ENCODE peak calls at places on chromosome 4, in nine cellular contexts. U is heart right ventricle, V is cardiac muscle cell, Z is NCI-H1105 treated with DMSO at 0.1 percent for 48 hours, W is ovary, D is cerebellar cortex, B is skeletal muscle cell, X is T-helper 2 cell, E is glomerular endothelial cell. T is an unnamed sample.
A peak's percentile ranks its signal among the peaks of the same experiment; 100 is the strongest.

GRCh38 chr4:81314196-81314896 is 99.3 kb upstream of the PRKG2 start:
- DNase-seq in X (no peak), E (no peak), W (no peak), U (peak; percentile 17), B (no peak), Z (peak; percentile 65), V (peak; percentile 91), D (no peak), T (no peak)

GRCh38 chr4:137703225-137703624 is 170.9 kb upstream of the PCDH18 start:
- DNase-seq in D (no peak), V (no peak), E (no peak), B (no peak), X (no peak), U (no peak), Z (peak; percentile 75), W (no peak), T (no peak)

GRCh38 chr4:101345271-101345595 is 2.1 kb downstream of the PPP3CA start:
- DNase-seq in X (no peak), D (no peak), Z (no peak), E (no peak), U (no peak), B (peak; percentile 12), V (peak; percentile 59), W (no peak), T (no peak)

GRCh38 chr4:71261633-71262121 is 77.1 kb upstream of the SLC4A4 start:
- DNase-seq in W (no peak), U (no peak), D (no peak), V (no peak), E (no peak), Z (no peak), X (no peak), B (no peak), T (no peak)

GRCh38 chr4:130183796-130184195 is 1087.8 kb downstream of the C4orf33 start:
- DNase-seq in X (no peak), U (no peak), B (no peak), E (no peak), Z (no peak), W (no peak), D (no peak), V (no peak), T (no peak)

GRCh38 chr4:61431131-61431530 is 231.0 kb downstream of the ADGRL3 start:
- DNase-seq in W (no peak), D (peak; percentile 50), E (no peak), V (no peak), X (no peak), U (no peak), Z (no peak), B (no peak), T (no peak)

GRCh38 chr4:76197001-76197743 is 16.5 kb downstream of the SCARB2 start:
- DNase-seq in E (no peak), B (no peak), X (no peak), W (no peak), Z (no peak), U (no peak), V (no peak), D (no peak), T (no peak)

GRCh38 chr4:147834480-147834879 is 102.6 kb downstream of the ARHGAP10 start:
- DNase-seq in E (no peak), V (no peak), Z (no peak), U (no peak), D (no peak), X (no peak), W (no peak), B (no peak), T (no peak)

GRCh38 chr4:140947507-140947906 is 185.8 kb downstream of the RNF150 start:
- DNase-seq in E (peak; percentile 5), V (peak; percentile 7), D (peak; percentile 86), Z (no peak), W (no peak), B (no peak), X (no peak), U (no peak), T (no peak)